ENCODE peak calls at places on chromosomes 11 and 22, in eight cellular contexts. N is PC-3; O is CD8-positive, alpha-beta T cell; K is AG09309; B is kidney epithelial cell; Y is SJCRH30; J is astrocyte; X is mesenchymal stem cell. C is an unnamed sample.

GRCh38 chr11:92527467-92527866 is 302.8 kb downstream of the FAT3 start:
- DNase-seq in B (no peak), O (no peak), K (no peak), J (peak), N (no peak), Y (peak), X (no peak), C (no peak)

GRCh38 chr22:32695451-32695891 is 106.0 kb upstream of the TIMP3 start:
- DNase-seq in O (no peak), J (peak), B (peak), N (peak), X (peak), Y (no peak), K (no peak), C (peak)

GRCh38 chr22:34814260-34814659 is 251.7 kb upstream of the ISX start:
- DNase-seq in X (peak), K (no peak), J (peak), N (no peak), O (no peak), Y (no peak), B (peak), C (no peak)

GRCh38 chr11:88246680-88247079 is 71.4 kb upstream of the RAB38 start:
- DNase-seq in N (peak), O (no peak), Y (no peak), K (peak), J (peak), B (peak), X (peak), C (peak)

GRCh38 chr22:35594686-35595085 is 22.4 kb downstream of the MB start:
- DNase-seq in Y (no peak), B (no peak), N (no peak), O (no peak), K (no peak), X (no peak), J (no peak), C (no peak)

GRCh38 chr22:36280379-36280778 is 27.4 kb downstream of the APOL1 start:
- DNase-seq in K (no peak), X (no peak), N (no peak), Y (no peak), O (no peak), J (no peak), B (no peak), C (no peak)

GRCh38 chr11:94731921-94732601 is 36.1 kb upstream of the AMOTL1 start:
- DNase-seq in O (no peak), Y (peak), J (peak), X (peak), B (no peak), K (peak), N (peak), C (peak)

GRCh38 chr22:24950272-24950902 is 2.1 kb upstream of the KIAA1671 start:
- DNase-seq in Y (no peak), X (no peak), J (peak), N (no peak), O (no peak), K (no peak), B (no peak), C (peak)

GRCh38 chr11:394034-394857 is at the start of gene PKP3:
- DNase-seq in B (no peak), N (peak), X (peak), Y (no peak), O (no peak), K (no peak), J (peak), C (peak)

GRCh38 chr11:65435981-65436411 is 13.4 kb downstream of the NEAT1 start:
- DNase-seq in O (peak), N (no peak), X (no peak), B (no peak), K (no peak), J (no peak), Y (no peak), C (no peak)

GRCh38 chr22:29156507-29156906 is 49.2 kb upstream of the EMID1 start:
- DNase-seq in O (no peak), B (no peak), X (peak), N (no peak), J (no peak), K (no peak), Y (no peak), C (no peak)

GRCh38 chr22:17140826-17141771 is 18.0 kb downstream of the HDHD5 start:
- DNase-seq in Y (no peak), B (no peak), N (no peak), X (no peak), K (no peak), O (no peak), J (no peak), C (no peak)

DNA sequence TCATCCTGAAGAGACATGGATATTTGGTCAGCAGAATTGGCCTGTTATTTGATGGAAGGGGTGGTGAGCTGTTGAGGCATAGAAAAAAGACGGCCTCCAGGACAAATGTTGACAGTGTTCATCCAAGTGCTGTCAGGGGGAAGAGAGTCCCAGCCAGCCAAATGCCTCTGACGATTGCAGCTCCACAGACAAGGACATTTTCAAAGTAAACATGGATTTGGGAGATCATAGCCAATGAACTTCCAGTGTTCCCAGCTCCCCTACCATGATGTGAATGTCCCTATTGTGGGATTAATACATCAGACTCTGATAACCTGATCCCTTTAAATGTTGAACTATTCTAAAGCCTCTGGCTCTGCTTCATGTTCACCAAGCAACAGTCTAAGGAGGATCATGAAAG is 31.2 kb upstream of the PSMA1 start:
- DNase-seq in N (no peak), J (no peak), O (no peak), B (no peak), K (no peak), X (no peak), Y (no peak), C (no peak)
- H3K4me3 ChIP-seq in N (no peak), J (no peak), O (no peak), B (no peak), K (no peak), X (no peak), Y (no peak), C (no peak)

GRCh38 chr11:131038597-131038996 is 122.3 kb upstream of the SNX19 start:
- DNase-seq in B (no peak), K (no peak), O (no peak), Y (peak), J (no peak), X (peak), N (peak), C (peak)

GRCh38 chr11:131042711-131043110 is 126.4 kb upstream of the SNX19 start:
- DNase-seq in J (no peak), Y (no peak), B (no peak), N (peak), O (no peak), X (no peak), K (no peak), C (peak)

GRCh38 chr11:131042041-131042390 is 125.7 kb upstream of the SNX19 start:
- DNase-seq in Y (no peak), J (no peak), N (peak), O (no peak), K (no peak), X (no peak), B (no peak), C (peak)

GRCh38 chr11:131043251-131043650 is 127.0 kb upstream of the SNX19 start:
- DNase-seq in J (no peak), Y (no peak), X (no peak), B (no peak), O (no peak), K (no peak), N (no peak), C (no peak)

DNA sequence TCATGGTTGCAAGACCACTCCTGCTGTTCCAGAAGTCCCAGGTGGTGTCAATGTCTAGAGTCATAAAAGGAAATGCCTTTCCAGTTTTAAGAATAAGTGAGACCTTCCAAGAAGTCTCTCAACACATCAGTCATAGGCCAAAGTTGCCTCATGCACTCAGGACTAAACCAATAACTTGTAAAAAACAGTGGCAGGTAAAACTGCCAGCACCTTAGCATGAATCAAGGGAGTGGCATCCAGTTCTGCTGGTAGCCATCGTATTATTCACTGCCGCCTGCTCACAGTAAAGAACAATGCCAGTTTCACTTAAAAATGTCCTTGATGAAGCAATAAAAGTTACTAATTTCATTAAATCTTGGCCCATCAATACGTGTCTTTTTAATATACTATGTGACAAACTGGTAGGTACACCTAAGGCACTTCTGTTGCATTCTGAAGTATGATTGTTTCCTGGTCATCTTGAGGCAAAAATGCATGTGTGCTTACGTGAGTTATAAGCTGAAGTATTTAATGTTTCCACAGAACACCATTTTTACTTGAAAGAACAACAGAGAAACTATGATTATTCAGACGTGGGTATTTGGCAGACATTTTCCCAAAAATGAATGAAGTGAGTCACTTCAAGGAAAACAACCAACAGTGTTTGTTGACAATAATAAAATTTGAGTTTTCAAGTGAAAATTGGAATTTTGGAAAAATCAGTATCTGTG is 125.2 kb upstream of the SNX19 start:
- DNase-seq in B (peak), N (peak), Y (no peak), O (no peak), J (no peak), X (no peak), K (no peak), C (peak)
- H3K4me3 ChIP-seq in B (no peak), N (peak), Y (no peak), O (no peak), J (no peak), X (no peak), K (no peak), C (no peak)

GRCh38 chr11:8913961-8914660 is 3.1 kb downstream of the AKIP1 start:
- DNase-seq in B (no peak), K (no peak), J (peak), Y (peak), X (peak), O (peak), N (peak), C (peak)
- H3K4me3 ChIP-seq in B (no peak), K (no peak), J (no peak), Y (no peak), X (peak), O (peak), N (peak), C (no peak)

GRCh38 chr11:111870113-111870512 is 1.3 kb downstream of the ALG9 start:
- DNase-seq in Y (no peak), N (no peak), B (no peak), K (no peak), J (no peak), X (no peak), O (no peak), C (peak)
- H3K4me3 ChIP-seq in Y (no peak), N (peak), B (no peak), K (no peak), J (peak), X (peak), O (no peak), C (no peak)

DNA sequence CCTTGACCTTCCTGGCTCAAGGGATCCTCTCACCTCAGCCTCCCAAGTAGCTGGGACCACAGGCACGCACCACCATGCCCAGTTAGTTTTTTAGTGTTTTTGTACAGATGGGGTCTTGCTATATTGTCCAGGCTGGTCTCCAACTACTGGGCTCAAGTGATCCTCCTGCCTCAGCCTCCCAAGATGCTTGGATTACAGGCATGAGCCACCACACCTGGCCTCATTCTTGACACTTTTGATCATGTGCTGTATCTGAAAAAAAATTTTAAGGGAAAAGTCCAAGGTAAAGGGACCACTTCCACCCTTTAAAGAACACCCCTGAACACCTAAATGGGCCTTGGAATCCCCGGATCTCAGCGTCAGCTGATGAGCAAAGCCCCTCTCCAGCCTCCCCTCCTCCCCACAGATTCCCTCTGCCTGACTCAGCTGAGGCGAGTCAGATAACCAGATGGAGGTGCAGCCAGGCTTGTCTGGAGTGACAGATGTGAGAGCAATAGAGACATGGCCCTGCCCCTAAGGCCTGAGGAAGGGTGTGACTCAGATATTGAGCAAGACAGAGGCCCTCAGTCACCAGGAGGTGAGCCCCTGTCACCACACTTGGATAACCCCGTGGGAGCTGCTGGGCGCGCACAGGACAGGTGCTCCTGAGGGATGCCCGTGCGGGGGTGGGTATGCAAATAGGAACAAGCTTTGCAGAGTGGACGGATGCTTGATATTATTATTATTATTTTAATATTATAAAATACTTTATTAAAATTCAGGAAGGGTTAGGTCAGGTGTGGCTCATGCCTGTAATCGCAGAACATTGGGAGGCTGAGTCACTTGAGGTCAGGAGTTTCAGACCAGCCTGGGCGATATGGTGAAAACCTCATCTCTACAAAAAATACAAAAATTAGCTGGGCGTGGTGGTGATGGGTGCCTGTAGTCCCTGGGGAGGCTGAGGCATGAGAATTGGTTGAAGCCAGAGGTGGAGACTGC is 5.0 kb upstream of the CCDC88B start:
- DNase-seq in J (peak), X (peak), K (peak), Y (peak), B (peak), O (no peak), N (peak), C (peak)
- H3K4me3 ChIP-seq in J (no peak), X (no peak), K (no peak), Y (no peak), B (no peak), O (no peak), N (no peak), C (no peak)

DNA sequence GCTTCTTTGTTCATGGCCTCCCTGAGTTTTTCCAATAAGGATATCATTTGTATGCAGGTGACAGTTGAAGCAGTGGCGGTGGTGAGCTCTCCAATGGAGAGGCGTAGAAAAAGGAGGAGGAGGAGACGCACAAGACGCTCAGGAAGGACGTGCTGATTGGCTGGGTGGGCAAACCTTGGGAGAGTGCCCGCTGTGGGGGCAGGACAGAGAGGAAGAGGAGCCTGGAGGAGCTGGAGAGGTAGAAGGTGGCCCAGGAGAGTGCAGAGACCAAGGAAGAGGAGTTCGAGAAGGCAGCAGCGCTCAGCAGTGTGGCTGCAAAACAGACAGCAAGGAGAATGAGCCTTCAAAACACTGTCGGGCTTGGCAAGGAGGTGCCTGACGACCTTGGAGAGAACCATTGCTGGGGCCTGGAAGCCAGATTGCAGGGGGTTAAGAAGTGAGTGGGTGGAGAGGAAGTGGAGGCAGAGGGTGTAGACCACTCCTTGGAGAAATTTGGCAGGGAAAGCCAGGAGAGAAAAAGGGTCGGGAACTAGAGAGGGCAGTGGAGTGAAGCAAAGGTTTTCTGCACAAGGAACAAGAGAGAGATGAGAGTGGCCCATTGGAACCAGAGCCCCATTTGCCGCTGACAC is 7.5 kb downstream of the CLCF1 start:
- DNase-seq in X (no peak), K (no peak), B (no peak), O (no peak), N (no peak), J (no peak), Y (no peak), C (no peak)
- H3K4me3 ChIP-seq in X (peak), K (no peak), B (no peak), O (no peak), N (no peak), J (no peak), Y (no peak), C (no peak)

C was measured in bronchial epithelial cell.